ENCODE peak calls at places on chromosome 7, in ten cellular contexts. Z, T, E, Q, U, R, J, O, X and C are unnamed samples.
A peak's percentile ranks its signal among the peaks of the same experiment; 100 is the strongest.

GRCh38 chr7:131236318-131236672 is 91.4 kb upstream of the MKLN1 start:
- DNase-seq in Z (no peak), T (no peak), E (no peak), Q (no peak), U (no peak), R (no peak), J (no peak), O (no peak), X (no peak), C (no peak)

GRCh38 chr7:142323706-142324105 is 65.8 kb upstream of the PRSS58 start:
- DNase-seq in Z (no peak), T (no peak), E (peak; percentile 84), Q (peak; percentile 13), U (no peak), R (no peak), J (peak; percentile 57), O (peak; percentile 78), X (no peak), C (peak; percentile 45)

GRCh38 chr7:116984917-116985316 is 31.6 kb downstream of the ST7 start:
- DNase-seq in Z (no peak), T (peak; percentile 58), E (no peak), Q (no peak), U (peak; percentile 45), R (no peak), J (no peak), O (no peak), X (peak; percentile 19), C (no peak)

GRCh38 chr7:149773446-149774236 is at the start of gene ZNF467:
- DNase-seq in Z (peak; percentile 11), T (no peak), E (no peak), Q (no peak), U (peak; percentile 61), R (peak; percentile 74), J (no peak), O (peak; percentile 33), X (no peak), C (no peak)

GRCh38 chr7:158093156-158093796 is 494.3 kb downstream of the PTPRN2 start:
- DNase-seq in Z (no peak), T (no peak), E (no peak), Q (no peak), U (no peak), R (no peak), J (no peak), O (no peak), X (no peak), C (no peak)

GRCh38 chr7:30510124-30511074 is 5.8 kb upstream of the GGCT start:
- DNase-seq in Z (peak; percentile 55), T (peak; percentile 73), E (no peak), Q (no peak), U (no peak), R (peak; percentile 44), J (no peak), O (peak; percentile 44), X (no peak), C (peak; percentile 57)

GRCh38 chr7:55490099-55490498 is 82.2 kb downstream of the VOPP1 start:
- DNase-seq in Z (no peak), T (no peak), E (no peak), Q (no peak), U (no peak), R (no peak), J (no peak), O (no peak), X (no peak), C (no peak)

GRCh38 chr7:98697485-98698240 is 80.6 kb downstream of the NPTX2 start:
- DNase-seq in Z (no peak), T (no peak), E (no peak), Q (no peak), U (no peak), R (no peak), J (no peak), O (no peak), X (no peak), C (no peak)

GRCh38 chr7:32037650-32038198 is 32.5 kb downstream of the PDE1C start:
- DNase-seq in Z (no peak), T (no peak), E (no peak), Q (no peak), U (no peak), R (no peak), J (no peak), O (no peak), X (no peak), C (no peak)

GRCh38 chr7:491958-492713 is 27.5 kb downstream of the PDGFA start:
- DNase-seq in Z (no peak), T (no peak), E (no peak), Q (no peak), U (no peak), R (no peak), J (no peak), O (no peak), X (no peak), C (no peak)

GRCh38 chr7:87886875-87887274 is 10.6 kb downstream of the DBF4 start:
- DNase-seq in Z (peak; percentile 46), T (peak; percentile 65), E (no peak), Q (no peak), U (no peak), R (no peak), J (no peak), O (no peak), X (peak; percentile 6), C (peak; percentile 61)

GRCh38 chr7:118311121-118311803 is 86.8 kb downstream of the ANKRD7 start:
- DNase-seq in Z (peak; percentile 3), T (peak; percentile 10), E (no peak), Q (no peak), U (no peak), R (no peak), J (no peak), O (no peak), X (no peak), C (peak; percentile 91)

GRCh38 chr7:40680657-40681056 is 545.9 kb downstream of the SUGCT start:
- DNase-seq in Z (peak; percentile 50), T (peak; percentile 47), E (no peak), Q (no peak), U (no peak), R (no peak), J (no peak), O (no peak), X (no peak), C (peak; percentile 46)

GRCh38 chr7:17871815-17872533 is 68.3 kb downstream of the SNX13 start:
- DNase-seq in Z (no peak), T (no peak), E (no peak), Q (no peak), U (no peak), R (no peak), J (no peak), O (no peak), X (no peak), C (no peak)

GRCh38 chr7:131525820-131526219 is 30.6 kb downstream of the PODXL start:
- DNase-seq in Z (no peak), T (peak; percentile 42), E (no peak), Q (no peak), U (no peak), R (no peak), J (no peak), O (no peak), X (no peak), C (no peak)

GRCh38 chr7:132004528-132004927 is 448.1 kb upstream of the PODXL start:
- DNase-seq in Z (no peak), T (peak; percentile 14), E (peak; percentile 45), Q (no peak), U (no peak), R (no peak), J (no peak), O (no peak), X (peak; percentile 4), C (no peak)

GRCh38 chr7:21338728-21339164 is 89.1 kb upstream of the SP4 start:
- DNase-seq in Z (no peak), T (no peak), E (no peak), Q (no peak), U (no peak), R (no peak), J (no peak), O (peak; percentile 68), X (no peak), C (no peak)

GRCh38 chr7:77479536-77480088 is 57.5 kb upstream of the PTPN12 start:
- DNase-seq in Z (peak; percentile 11), T (no peak), E (no peak), Q (no peak), U (no peak), R (no peak), J (no peak), O (no peak), X (no peak), C (peak; percentile 42)

GRCh38 chr7:36019966-36020365 is 133.1 kb upstream of the EEPD1 start:
- DNase-seq in Z (no peak), T (no peak), E (no peak), Q (no peak), U (no peak), R (no peak), J (no peak), O (no peak), X (no peak), C (peak; percentile 11)

GRCh38 chr7:142516038-142516501 is 233.2 kb upstream of the PRSS1 start:
- DNase-seq in Z (peak; percentile 68), T (peak; percentile 79), E (peak; percentile 53), Q (no peak), U (peak; percentile 37), R (peak; percentile 60), J (peak; percentile 18), O (peak; percentile 42), X (peak; percentile 63), C (peak; percentile 58)

GRCh38 chr7:48875300-48875916 is 48.9 kb upstream of the CDC14C start:
- DNase-seq in Z (peak; percentile 10), T (peak; percentile 47), E (peak; percentile 70), Q (no peak), U (no peak), R (peak; percentile 28), J (peak; percentile 41), O (no peak), X (no peak), C (peak; percentile 7)

GRCh38 chr7:41416208-41416595 is 286.7 kb downstream of the INHBA start:
- DNase-seq in Z (no peak), T (peak; percentile 3), E (no peak), Q (no peak), U (no peak), R (no peak), J (no peak), O (no peak), X (no peak), C (no peak)

GRCh38 chr7:87003872-87004798 is 55.3 kb downstream of the ELAPOR2 start:
- DNase-seq in Z (no peak), T (no peak), E (peak; percentile 53), Q (no peak), U (peak; percentile 47), R (no peak), J (peak; percentile 16), O (no peak), X (no peak), C (no peak)

GRCh38 chr7:151540146-151540545 is 20.5 kb upstream of the RHEB start:
- DNase-seq in Z (no peak), T (no peak), E (no peak), Q (no peak), U (no peak), R (no peak), J (no peak), O (no peak), X (no peak), C (no peak)

GRCh38 chr7:33251261-33251660 is 121.9 kb downstream of the BBS9 start:
- DNase-seq in Z (no peak), T (peak; percentile 13), E (no peak), Q (no peak), U (no peak), R (no peak), J (no peak), O (no peak), X (peak; percentile 3), C (peak; percentile 90)

GRCh38 chr7:143434660-143435059 is 8.6 kb upstream of the TAS2R60 start:
- DNase-seq in Z (no peak), T (peak; percentile 91), E (no peak), Q (no peak), U (no peak), R (peak; percentile 29), J (no peak), O (no peak), X (peak; percentile 71), C (peak; percentile 64)